ENCODE peak calls at places on chromosome 11, in nine cellular contexts. F is mucosa of descending colon, J is heart right ventricle, A is OCI-LY7, P is body of pancreas, G is ascending aorta, U is small intestine, X is ovary, O is astrocyte. Q is an unnamed sample. For H3K9me3, the result is how much of the 10 kb centered on the place peaks cover.

GRCh38 chr11:108873305-108873704 is 208.4 kb downstream of the DDX10 start:
- DNase-seq in F (no peak), J (no peak), A (no peak), P (no peak), G (no peak), U (no peak), X (no peak), O (peak), Q (no peak)

GRCh38 chr11:116545912-116546311 is 226.9 kb downstream of the BUD13 start:
- DNase-seq in F (no peak), J (no peak), A (no peak), P (no peak), G (no peak), U (no peak), X (no peak), O (no peak), Q (no peak)

GRCh38 chr11:22337571-22338464 is at the start of gene SLC17A6:
- DNase-seq in F (no peak), J (no peak), A (peak), P (peak), G (no peak), U (peak), X (no peak), O (peak), Q (no peak)

GRCh38 chr11:61361686-61362541 is at the start of the genes CYB561A3 and TMEM138:
- DNase-seq in F (peak), J (peak), A (peak), P (peak), G (peak), U (peak), X (peak), O (peak), Q (peak)

GRCh38 chr11:19243601-19244000 is 2.9 kb upstream of the E2F8 start:
- DNase-seq in F (no peak), J (no peak), A (no peak), P (no peak), G (no peak), U (no peak), X (no peak), O (no peak), Q (no peak)

GRCh38 chr11:86438685-86439084 is 64.0 kb downstream of the CCDC81 start:
- DNase-seq in F (no peak), J (no peak), A (no peak), P (no peak), G (no peak), U (no peak), X (no peak), O (peak), Q (no peak)

GRCh38 chr11:115226556-115226955 is 277.7 kb downstream of the CADM1 start:
- DNase-seq in F (no peak), J (no peak), A (no peak), P (no peak), G (no peak), U (no peak), X (no peak), O (peak), Q (no peak)

GRCh38 chr11:111983187-111983986 is 41.8 kb upstream of the DLAT start:
- DNase-seq in F (peak), J (no peak), A (no peak), P (peak), G (no peak), U (peak), X (no peak), O (peak), Q (no peak)

GRCh38 chr11:122796128-122796717 is 42.1 kb upstream of the CRTAM start:
- DNase-seq in F (no peak), J (peak), A (peak), P (peak), G (no peak), U (peak), X (no peak), O (no peak), Q (peak)

GRCh38 chr11:33900159-33900855 is 8.4 kb upstream of the LMO2 start:
- DNase-seq in F (no peak), J (no peak), A (no peak), P (no peak), G (no peak), U (no peak), X (no peak), O (no peak), Q (no peak)

GRCh38 chr11:11972148-11972547 is 36.3 kb downstream of the DKK3 start:
- DNase-seq in F (no peak), J (no peak), A (no peak), P (no peak), G (no peak), U (no peak), X (no peak), O (no peak), Q (no peak)

GRCh38 chr11:64204464-64204989 is 2.0 kb upstream of the FERMT3 start:
- DNase-seq in F (peak), J (peak), A (peak), P (peak), G (peak), U (peak), X (peak), O (peak), Q (peak)

GRCh38 chr11:2647167-2647566 is 52.6 kb downstream of the KCNQ1OT1 start:
- DNase-seq in F (no peak), J (no peak), A (no peak), P (no peak), G (no peak), U (no peak), X (no peak), O (no peak), Q (no peak)
- H3K9me3 ChIP-seq in F (half or more), J (under half), A (under half), P (under half), G (half or more), U (under half), X (under half), O (under half), Q (under half)

GRCh38 chr11:37571248-37571647 is 973.2 kb upstream of the RAG2 start:
- DNase-seq in F (no peak), J (no peak), A (no peak), P (no peak), G (no peak), U (no peak), X (no peak), O (peak), Q (no peak)

GRCh38 chr11:37572491-37573171 is 974.6 kb upstream of the RAG2 start:
- DNase-seq in F (no peak), J (no peak), A (no peak), P (no peak), G (no peak), U (no peak), X (no peak), O (peak), Q (no peak)

DNA sequence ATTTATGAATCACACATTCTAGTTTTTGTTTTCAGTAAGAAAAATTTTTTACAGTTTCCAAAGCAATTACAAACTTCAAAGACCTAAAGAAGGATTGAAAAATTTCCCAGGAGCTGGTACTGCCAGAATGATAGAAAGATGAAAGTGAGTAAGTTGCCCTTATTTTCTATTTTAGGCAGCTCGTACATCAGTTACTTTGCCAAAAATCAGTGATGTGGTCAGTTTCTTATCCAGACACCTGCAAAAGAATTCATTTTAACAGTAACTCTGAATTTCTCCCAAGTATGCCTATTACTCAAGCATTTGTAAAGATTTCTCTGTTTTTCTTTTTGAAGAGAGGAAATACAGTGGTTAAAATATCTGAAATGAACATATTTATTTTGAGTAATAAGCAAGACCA is 976.3 kb upstream of the RAG2 start:
- DNase-seq in F (no peak), J (no peak), A (no peak), P (no peak), G (no peak), U (no peak), X (no peak), O (peak), Q (no peak)
- H3K9me3 ChIP-seq in F (half or more), J (under half), A (under half), P (under half), G (under half), U (under half), X (under half), O (under half), Q (under half)

GRCh38 chr11:110219011-110219785 is 77.2 kb downstream of the RDX start:
- DNase-seq in F (no peak), J (no peak), A (no peak), P (no peak), G (no peak), U (no peak), X (no peak), O (peak), Q (no peak)

GRCh38 chr11:110217478-110217877 is 78.9 kb downstream of the RDX start:
- DNase-seq in F (no peak), J (no peak), A (no peak), P (no peak), G (no peak), U (no peak), X (no peak), O (no peak), Q (no peak)
- H3K9me3 ChIP-seq in F (under half), J (under half), A (under half), P (under half), G (under half), U (under half), X (under half), O (under half), Q (under half)

DNA sequence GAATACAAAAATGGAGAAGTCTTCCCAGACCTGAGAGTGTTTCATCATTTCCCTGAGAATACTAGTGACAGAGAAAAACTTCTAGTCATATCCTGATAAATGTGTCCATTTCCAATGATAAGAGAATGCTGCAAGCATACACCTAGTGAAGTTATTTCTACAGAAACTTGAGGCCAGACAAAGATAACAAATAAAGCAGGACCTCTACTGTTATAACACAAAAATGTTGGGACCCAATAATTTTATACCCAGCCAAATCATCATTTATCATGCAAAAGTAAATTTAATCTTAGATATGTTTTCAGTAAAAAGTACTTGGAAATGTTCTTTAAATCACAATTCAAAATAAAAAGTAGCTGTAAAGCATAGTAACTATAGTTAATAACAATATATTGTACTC is 12.7 kb downstream of the RRAS2 start:
- DNase-seq in F (no peak), J (no peak), A (no peak), P (no peak), G (no peak), U (no peak), X (no peak), O (no peak), Q (no peak)
- H3K9me3 ChIP-seq in F (under half), J (under half), A (under half), P (under half), G (under half), U (under half), X (under half), O (under half), Q (under half)